ENCODE peak calls at places on chromosomes 1 and 21, in seven cellular contexts. V is prostate gland, W is esophagus muscularis mucosa, F is SK-N-SH, G is stomach, A is breast epithelium, L is transverse colon. S is an unnamed sample.
A peak's percentile ranks its signal among the peaks of the same experiment; 100 is the strongest.

GRCh38 chr1:107132195-107132594 is 8.6 kb upstream of the NTNG1 start:
- DNase-seq in V (no peak), W (no peak), F (no peak), G (no peak), A (no peak), L (no peak), S (no peak)

GRCh38 chr1:59641861-59642260 is 172.9 kb upstream of the HOOK1 start:
- DNase-seq in V (no peak), W (no peak), F (no peak), G (no peak), A (no peak), L (no peak), S (no peak)

GRCh38 chr1:234776256-234776874 is 166.4 kb upstream of the IRF2BP2 start:
- DNase-seq in V (no peak), W (no peak), F (no peak), G (peak; percentile 29), A (peak; percentile 17), L (no peak), S (peak; percentile 82)

GRCh38 chr1:229874150-229874549 is 192.9 kb upstream of the GALNT2 start:
- DNase-seq in V (no peak), W (no peak), F (no peak), G (no peak), A (no peak), L (no peak), S (no peak)

GRCh38 chr1:243421784-243422183 is 165.9 kb downstream of the SDCCAG8 start:
- DNase-seq in V (peak; percentile 32), W (no peak), F (peak; percentile 57), G (peak; percentile 67), A (no peak), L (peak; percentile 31), S (no peak)

GRCh38 chr1:30037251-30038118 is 685.9 kb downstream of the MATN1 start:
- DNase-seq in V (no peak), W (peak; percentile 66), F (no peak), G (no peak), A (no peak), L (no peak), S (no peak)

GRCh38 chr1:212311836-212312497 is 26.8 kb downstream of the PPP2R5A start:
- DNase-seq in V (no peak), W (no peak), F (no peak), G (no peak), A (no peak), L (no peak), S (no peak)

GRCh38 chr1:227166559-227166958 is 151.7 kb downstream of the CDC42BPA start:
- DNase-seq in V (no peak), W (no peak), F (no peak), G (no peak), A (no peak), L (no peak), S (no peak)

GRCh38 chr1:52904590-52905375 is 16.8 kb downstream of the ECHDC2 start:
- DNase-seq in V (no peak), W (no peak), F (peak; percentile 88), G (peak; percentile 29), A (no peak), L (no peak), S (no peak)

GRCh38 chr1:180271640-180272255 is 41.7 kb downstream of the LHX4 start:
- DNase-seq in V (no peak), W (no peak), F (no peak), G (no peak), A (no peak), L (no peak), S (no peak)

GRCh38 chr21:43193651-43194302 is 25.0 kb downstream of the CRYAA start:
- DNase-seq in V (peak; percentile 51), W (no peak), F (peak; percentile 38), G (no peak), A (peak; percentile 64), L (no peak), S (peak; percentile 65)

GRCh38 chr1:223248001-223248786 is 105.1 kb upstream of the TLR5 start:
- DNase-seq in V (no peak), W (no peak), F (no peak), G (peak; percentile 16), A (no peak), L (no peak), S (no peak)

GRCh38 chr1:235954306-235955283 is 87.9 kb upstream of the LYST start:
- DNase-seq in V (no peak), W (no peak), F (no peak), G (no peak), A (no peak), L (peak; percentile 54), S (peak; percentile 94)

GRCh38 chr1:76465030-76465429 is 390.5 kb downstream of the ST6GALNAC3 start:
- DNase-seq in V (no peak), W (no peak), F (no peak), G (no peak), A (no peak), L (no peak), S (no peak)

GRCh38 chr1:86825294-86825693 is 88.6 kb downstream of the SELENOF start:
- DNase-seq in V (no peak), W (no peak), F (no peak), G (no peak), A (no peak), L (no peak), S (no peak)

GRCh38 chr21:45294509-45295291 is 7.0 kb upstream of the POFUT2 start:
- DNase-seq in V (no peak), W (peak; percentile 96), F (peak; percentile 25), G (peak; percentile 54), A (peak; percentile 53), L (peak; percentile 78), S (peak; percentile 84)

GRCh38 chr1:189790335-189790734 is 687.3 kb downstream of the BRINP3 start:
- DNase-seq in V (no peak), W (no peak), F (no peak), G (no peak), A (no peak), L (no peak), S (no peak)

GRCh38 chr1:16720403-16721223 is 19.7 kb upstream of the RNU1-4 start:
- DNase-seq in V (no peak), W (peak; percentile 93), F (peak; percentile 25), G (peak; percentile 30), A (no peak), L (peak; percentile 6), S (peak; percentile 71)

GRCh38 chr1:228226956-228227791 is 19.3 kb downstream of the OBSCN start:
- DNase-seq in V (no peak), W (peak; percentile 53), F (no peak), G (no peak), A (no peak), L (peak; percentile 57), S (no peak)

GRCh38 chr1:107669996-107670395 is 295.0 kb downstream of the VAV3 start:
- DNase-seq in V (peak; percentile 60), W (no peak), F (peak; percentile 6), G (peak; percentile 91), A (peak; percentile 83), L (peak; percentile 80), S (no peak)

GRCh38 chr1:68799096-68799495 is 302.2 kb upstream of the DEPDC1 start:
- DNase-seq in V (no peak), W (no peak), F (no peak), G (no peak), A (no peak), L (no peak), S (no peak)

GRCh38 chr1:172399369-172400072 is 21.0 kb upstream of the C1orf105 start:
- DNase-seq in V (peak; percentile 54), W (no peak), F (peak; percentile 29), G (peak; percentile 28), A (peak; percentile 52), L (peak; percentile 37), S (no peak)

GRCh38 chr1:17630048-17630830 is 90.7 kb downstream of the ARHGEF10L start:
- DNase-seq in V (no peak), W (peak; percentile 94), F (no peak), G (peak; percentile 27), A (no peak), L (peak; percentile 38), S (no peak)

DNA sequence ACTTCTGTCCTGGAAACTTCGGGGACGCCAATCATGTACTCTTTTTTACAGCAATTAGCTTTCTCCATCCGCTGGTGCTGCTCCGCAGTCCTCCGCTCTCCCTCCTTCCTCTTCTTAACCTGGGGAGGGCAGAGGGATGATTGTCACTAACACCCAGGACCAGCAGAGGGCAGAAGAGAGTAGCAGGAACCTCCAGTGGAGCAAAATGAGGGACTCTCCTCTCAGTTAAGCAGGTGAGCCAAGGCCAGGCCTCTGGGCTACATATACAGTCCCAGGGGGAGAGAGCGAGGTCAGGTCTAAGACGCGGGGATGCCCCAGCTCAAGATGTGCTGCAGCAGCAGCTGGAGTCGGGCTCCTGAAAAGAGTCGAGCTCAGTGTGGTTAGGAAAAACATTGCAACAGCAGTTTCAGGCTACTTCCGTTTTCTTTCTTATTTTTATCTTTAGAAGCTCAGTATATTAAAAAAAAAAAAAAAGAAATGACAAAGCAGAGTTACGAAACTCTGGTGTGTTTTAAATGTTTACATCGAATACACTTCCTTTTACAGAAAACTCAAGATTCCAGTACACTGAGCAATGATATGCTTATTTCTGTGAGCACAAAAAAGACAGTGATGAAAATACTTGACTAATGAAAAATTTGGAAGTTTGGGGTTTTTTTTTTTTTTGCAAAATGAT is 25.7 kb upstream of the NLRP3 start:
- DNase-seq in V (peak; percentile 66), W (peak; percentile 95), F (peak; percentile 81), G (peak; percentile 84), A (peak; percentile 67), L (peak; percentile 87), S (peak; percentile 93)
- H3K4me3 ChIP-seq in V (no peak overlapping the region), W (peak overlapping the region; percentile 45), F (no peak overlapping the region), G (peak overlapping the region; percentile 33), A (peak overlapping the region; percentile 7), L (no peak overlapping the region), S (peak overlapping the region; percentile 20)

DNA sequence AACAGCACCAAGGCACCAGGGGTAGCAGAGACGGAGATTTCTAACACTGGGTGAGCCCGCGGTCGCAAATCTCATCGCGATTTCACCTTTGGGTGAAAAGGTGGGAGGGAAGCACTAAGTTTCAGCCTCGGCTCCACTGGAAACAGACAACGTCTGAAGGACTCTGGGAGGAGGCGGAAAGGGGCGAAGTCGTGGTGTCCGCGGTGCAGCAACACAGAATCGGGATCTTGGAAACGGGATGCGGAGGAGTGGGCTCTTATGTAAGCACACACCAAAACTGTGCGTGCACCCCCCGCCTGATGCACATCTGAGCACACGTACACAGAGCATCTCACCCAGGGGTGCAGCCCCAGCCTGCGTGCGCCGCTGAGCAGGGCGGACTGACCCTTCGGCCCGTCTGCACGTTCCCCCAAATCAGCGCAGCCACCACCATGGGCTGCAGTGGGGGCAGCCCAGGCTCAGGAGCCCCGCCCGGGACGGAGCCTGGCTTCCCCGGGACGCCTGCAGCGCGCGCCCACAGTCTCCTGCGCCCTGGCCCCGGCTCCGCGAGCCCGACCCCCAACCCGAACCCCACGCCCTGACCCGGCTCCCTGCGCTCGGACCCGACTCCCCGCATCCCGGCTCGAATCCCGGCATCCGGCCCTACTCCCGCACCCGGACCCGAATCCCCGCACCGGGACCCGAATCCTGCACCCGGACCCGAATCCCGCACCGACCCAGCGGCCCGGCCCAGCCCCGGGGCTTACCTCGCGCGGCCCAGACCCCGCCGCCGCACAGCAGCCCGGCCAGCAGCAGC is 670 bp downstream of the CLSTN1 start:
- DNase-seq in V (no peak), W (no peak), F (no peak), G (no peak), A (no peak), L (peak; percentile 35), S (peak; percentile 84)
- TF ChIP-seq POLR2AphosphoS5 in V (no peak), W (no peak), F (no peak), G (no peak), A (no peak), L (no peak), S (peak; percentile 34)

GRCh38 chr21:32388306-32388705 is 4.5 kb downstream of the URB1 start:
- DNase-seq in V (no peak), W (no peak), F (peak; percentile 44), G (no peak), A (no peak), L (no peak), S (peak; percentile 53)
- H3K27ac ChIP-seq in V (no peak overlapping the region), W (no peak overlapping the region), F (peak overlapping the region; percentile 48), G (no peak overlapping the region), A (no peak overlapping the region), L (no peak overlapping the region), S (no peak overlapping the region)

GRCh38 chr1:32106663-32107273 is 1.1 kb upstream of the KPNA6 start:
- DNase-seq in V (no peak), W (no peak), F (no peak), G (no peak), A (no peak), L (no peak), S (no peak)
- H3K4me3 ChIP-seq in V (no peak overlapping the region), W (peak overlapping the region; percentile 91), F (no peak overlapping the region), G (no peak overlapping the region), A (peak overlapping the region; percentile 72), L (no peak overlapping the region), S (no peak overlapping the region)

S was measured in spleen.